ENCODE peak calls at places on chromosomes 16 and 17, in four cellular contexts. R is thoracic aorta, E is cardiac muscle cell, W is H7. L is an unnamed sample.

GRCh38 chr17:296382-296781 is 56.2 kb downstream of the RPH3AL start:
- DNase-seq in R (no peak), W (no peak), E (no peak), L (no peak)

GRCh38 chr17:51365090-51365489 is 104.7 kb downstream of the UTP18 start:
- DNase-seq in R (no peak), E (no peak), W (no peak), L (no peak)

GRCh38 chr17:42296012-42296411 is 7.7 kb downstream of the STAT5A start:
- DNase-seq in R (no peak), W (no peak), E (no peak), L (no peak)

GRCh38 chr17:61255609-61256008 is 144.0 kb upstream of the TBX2 start:
- DNase-seq in R (no peak), W (no peak), E (no peak), L (no peak)

GRCh38 chr17:30332057-30332542 is 1.8 kb downstream of the TMIGD1 start:
- DNase-seq in W (no peak), R (no peak), E (no peak), L (peak; percentile 82)

GRCh38 chr17:76585649-76586593 is at the start of gene ST6GALNAC2:
- DNase-seq in R (no peak), W (peak; percentile 84), E (peak; percentile 84), L (no peak)

GRCh38 chr16:62041401-62041800 is 5.2 kb upstream of the CDH8 start:
- DNase-seq in E (peak; percentile 73), R (no peak), W (peak; percentile 30), L (peak; percentile 3)

GRCh38 chr17:73710095-73710592 is 65.9 kb upstream of the SDK2 start:
- DNase-seq in W (peak; percentile 89), R (peak; percentile 14), E (peak; percentile 85), L (peak; percentile 63)

GRCh38 chr17:16459850-16460550 is 32.0 kb downstream of the LRRC75A start:
- DNase-seq in W (peak; percentile 79), E (no peak), R (no peak), L (no peak)

GRCh38 chr16:64910351-64910750 is 211.5 kb downstream of the CDH11 start:
- DNase-seq in W (no peak), R (peak; percentile 19), E (no peak), L (peak; percentile 98)

GRCh38 chr17:17151055-17151454 is 55.1 kb downstream of the PLD6 start:
- DNase-seq in R (no peak), E (no peak), W (no peak), L (peak; percentile 88)

GRCh38 chr17:7717756-7718350 is 309 bp downstream of the DNAH2 start:
- DNase-seq in E (peak; percentile 14), R (no peak), W (no peak), L (no peak)

GRCh38 chr16:10103096-10103495 is 79.1 kb downstream of the GRIN2A start:
- DNase-seq in R (no peak), E (no peak), W (no peak), L (peak; percentile 87)

GRCh38 chr17:76582660-76583059 is 3.0 kb downstream of the ST6GALNAC2 start:
- DNase-seq in W (no peak), R (no peak), E (no peak), L (no peak)

GRCh38 chr17:50689251-50689650 is 18.5 kb downstream of the ANKRD40 start:
- DNase-seq in E (no peak), R (no peak), W (peak; percentile 53), L (peak; percentile 91)

GRCh38 chr17:4753392-4753791 is 13.7 kb upstream of the CXCL16 start:
- DNase-seq in W (no peak), E (no peak), R (no peak), L (no peak)

GRCh38 chr17:30716461-30717289 is 107.8 kb downstream of the CRLF3 start:
- DNase-seq in E (no peak), W (peak; percentile 69), R (no peak), L (peak; percentile 40)

GRCh38 chr17:44854201-44854600 is 6.5 kb downstream of the HIGD1B start:
- DNase-seq in R (no peak), W (no peak), E (no peak), L (no peak)

GRCh38 chr16:84141143-84141670 is 3.8 kb downstream of the HSDL1 start:
- DNase-seq in R (no peak), W (peak; percentile 62), E (no peak), L (no peak)

GRCh38 chr16:26598061-26598460 is 468.7 kb upstream of the C16orf82 start:
- DNase-seq in R (no peak), W (no peak), E (no peak), L (no peak)

DNA sequence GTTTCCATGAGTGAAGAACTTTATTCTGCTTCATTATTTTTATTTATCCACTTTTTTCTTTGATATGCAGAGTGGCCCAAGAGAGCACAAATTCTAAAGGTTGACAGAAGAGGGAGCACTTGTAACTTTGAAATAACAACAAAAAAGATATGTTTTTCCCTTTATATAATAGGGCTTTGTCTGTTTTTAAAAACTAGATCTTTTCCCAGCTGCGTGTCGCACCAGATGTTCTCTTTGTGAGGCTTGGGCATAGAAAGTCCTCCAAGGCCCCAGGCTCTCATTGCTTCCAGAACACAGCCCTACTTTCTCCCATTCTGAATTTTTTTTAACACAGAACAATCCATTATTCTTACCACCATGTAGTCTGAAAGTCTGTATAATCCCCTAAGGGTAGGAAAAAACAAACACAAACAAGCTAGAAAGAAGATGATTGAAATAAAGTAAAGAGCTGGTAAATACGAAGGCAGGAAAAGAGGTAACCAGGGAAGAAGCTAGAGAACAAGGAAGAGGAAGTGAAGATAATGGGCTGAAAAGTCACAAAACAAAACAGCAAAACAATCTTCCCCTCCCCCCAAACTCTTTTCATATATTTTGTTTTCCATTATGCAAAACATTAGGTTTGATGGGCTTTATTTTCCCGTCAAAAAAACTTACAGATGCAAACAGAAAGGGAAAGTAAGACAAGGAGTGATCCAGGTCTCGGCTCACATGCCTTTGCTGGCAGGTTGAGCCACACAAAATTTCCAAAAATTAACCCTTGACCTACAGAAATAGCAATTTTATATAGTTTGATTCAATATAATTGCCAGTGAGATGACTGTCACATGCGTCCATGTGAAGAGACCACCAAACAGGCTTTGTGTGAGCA is 160.3 kb downstream of the ABCA8 start:
- DNase-seq in R (no peak), E (no peak), W (no peak), L (peak; percentile 75)
- H3K4me3 ChIP-seq in R (peak overlapping the region; percentile 31), E (no peak overlapping the region), W (no peak overlapping the region), L (no peak overlapping the region)

DNA sequence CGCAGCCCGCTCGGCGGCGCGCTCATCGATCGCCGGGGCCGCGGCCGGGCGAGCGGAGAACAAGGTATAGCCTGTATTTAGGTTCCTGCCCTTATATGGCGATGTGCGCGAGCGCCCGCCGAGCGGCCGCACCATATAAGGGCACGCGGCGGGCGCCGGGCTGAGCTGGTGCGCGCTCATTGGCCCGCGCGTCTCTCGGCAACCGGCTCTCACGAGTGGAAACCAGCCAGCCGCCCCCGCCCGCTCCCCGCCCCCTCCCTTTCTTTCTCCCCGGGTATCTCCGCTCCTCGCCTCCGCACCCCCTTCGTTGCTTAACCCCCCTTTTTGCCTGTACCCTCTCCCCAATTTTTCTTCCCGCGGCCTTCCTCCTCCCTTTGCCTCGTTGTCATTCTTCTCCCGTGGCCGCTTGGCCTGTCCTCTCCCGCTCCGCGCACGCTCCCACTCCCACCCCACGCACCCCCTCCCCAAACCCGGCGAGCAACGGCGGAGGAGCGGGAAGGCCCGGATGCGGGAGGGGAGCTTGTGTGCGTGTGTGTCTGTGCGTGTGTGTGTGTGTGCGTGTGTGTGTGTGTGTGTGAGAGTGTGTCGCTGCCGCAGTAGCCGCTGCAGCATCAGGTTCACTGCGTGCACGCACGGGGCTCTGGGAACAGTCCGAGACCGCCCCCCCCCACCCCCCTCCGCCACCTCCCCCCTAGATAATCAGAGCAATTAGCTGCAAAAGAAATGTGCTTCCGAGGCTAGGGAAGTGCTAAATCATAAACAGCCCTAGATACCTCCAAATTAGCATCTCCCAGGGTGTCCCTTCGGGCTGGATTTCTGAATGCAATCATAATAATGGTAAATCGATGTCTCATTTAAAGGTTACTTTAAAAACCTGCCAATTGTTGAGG is 13.5 kb upstream of the CBX8 start:
- DNase-seq in E (peak; percentile 96), R (no peak), W (peak; percentile 98), L (peak; percentile 65)
- H3K4me3 ChIP-seq in E (peak overlapping the region; percentile 41), R (peak overlapping the region; percentile 55), W (peak overlapping the region; percentile 26), L (peak overlapping the region; percentile 6)

GRCh38 chr16:11224096-11224893 is 31.7 kb downstream of the SOCS1 start:
- DNase-seq in R (peak; percentile 13), W (peak; percentile 82), E (peak; percentile 38), L (no peak)

GRCh38 chr16:11224894-11225676 is 30.9 kb downstream of the SOCS1 start:
- DNase-seq in E (no peak), W (no peak), R (no peak), L (no peak)

GRCh38 chr16:11229432-11229831 is 26.6 kb downstream of the SOCS1 start:
- DNase-seq in E (no peak), W (no peak), R (no peak), L (no peak)

GRCh38 chr16:11229906-11230305 is 26.1 kb downstream of the SOCS1 start:
- DNase-seq in E (no peak), R (no peak), W (no peak), L (no peak)

DNA sequence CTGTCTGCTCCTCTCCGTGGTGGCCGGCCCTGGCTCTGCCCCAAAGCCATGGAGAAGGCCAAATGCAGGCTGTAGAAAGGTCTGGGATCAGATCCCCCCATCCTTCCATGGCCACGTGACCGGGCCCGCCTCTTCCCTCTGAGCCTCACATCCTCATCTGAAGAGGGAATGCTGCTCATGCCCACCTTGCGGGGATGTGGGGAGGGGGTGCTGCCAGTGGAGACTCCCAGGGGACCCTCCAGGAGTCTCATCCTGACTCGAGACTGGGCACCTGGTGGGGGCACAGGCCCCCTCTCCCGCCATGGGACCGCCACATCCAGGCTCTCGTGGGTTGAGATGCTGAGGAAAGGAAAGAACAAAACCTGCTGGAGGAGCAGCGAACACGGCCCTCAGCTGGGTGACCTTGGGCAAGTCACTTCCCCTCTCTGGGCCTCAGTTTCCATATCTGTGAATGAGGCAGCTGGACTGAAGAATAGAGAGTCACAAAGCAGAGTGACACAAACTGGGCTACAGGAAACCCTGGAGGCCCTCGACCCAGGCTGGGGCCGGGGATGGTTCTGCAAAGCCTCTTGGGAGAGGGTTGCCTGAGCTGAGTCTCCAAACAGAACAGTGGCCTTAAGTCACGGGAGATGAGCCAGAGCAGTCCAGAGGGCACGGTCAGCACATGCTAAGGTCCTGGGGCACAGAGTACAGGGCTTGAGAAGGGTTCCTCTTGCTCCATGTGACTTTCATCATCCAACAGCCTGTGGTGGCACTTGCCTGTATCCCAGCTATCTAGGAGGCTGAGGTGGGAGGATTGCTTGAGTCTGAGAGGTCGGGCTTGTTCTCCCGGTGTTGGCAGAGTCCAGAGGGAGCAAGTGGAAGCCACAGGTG is 30.1 kb downstream of the SOCS1 start:
- DNase-seq in E (no peak), R (no peak), W (no peak), L (no peak)
- H3K4me3 ChIP-seq in E (no peak overlapping the region), R (peak overlapping the region; percentile 62), W (no peak overlapping the region), L (no peak overlapping the region)

GRCh38 chr17:49445561-49445960 is 30.9 kb upstream of the PHB1 start:
- DNase-seq in E (no peak), W (no peak), R (no peak), L (no peak)
- H3K4me3 ChIP-seq in E (no peak overlapping the region), W (no peak overlapping the region), R (no peak overlapping the region), L (no peak overlapping the region)

GRCh38 chr17:83082435-83082834 is 3.0 kb downstream of the METRNL start:
- DNase-seq in R (no peak), E (no peak), W (no peak), L (no peak)
- H3K4me3 ChIP-seq in R (peak overlapping the region; percentile 96), E (no peak overlapping the region), W (no peak overlapping the region), L (no peak overlapping the region)

DNA sequence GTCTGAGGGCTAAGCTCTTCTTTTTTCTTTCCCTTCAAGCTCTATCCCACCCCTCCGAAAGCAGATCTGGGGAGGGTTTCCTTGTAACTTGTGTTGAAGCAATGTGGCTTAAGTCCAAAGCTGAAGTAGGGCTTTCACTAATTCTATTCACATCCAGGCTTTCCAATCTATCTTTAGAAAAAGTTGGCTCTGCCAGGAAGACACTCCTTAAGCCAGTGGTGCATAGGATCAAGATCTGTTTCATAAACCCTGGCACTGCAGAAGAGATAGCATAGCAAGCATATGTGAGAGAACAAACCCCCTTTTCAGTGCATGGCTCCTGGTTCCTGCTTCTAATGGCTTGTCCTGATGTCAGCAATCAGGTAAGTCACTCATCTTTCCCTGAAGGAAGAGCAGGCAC is 34.8 kb upstream of the DHX40 start:
- DNase-seq in E (no peak), R (no peak), W (no peak), L (no peak)
- H3K4me3 ChIP-seq in E (no peak overlapping the region), R (no peak overlapping the region), W (no peak overlapping the region), L (no peak overlapping the region)

L was measured in fibroblast of mammary gland.